ENCODE peak calls at places on chromosomes 13 and 19, in four cellular contexts. L is A549, A is K562, E is HepG2. D is an unnamed sample.

GRCh38 chr19:13748169-13748884 is 16.0 kb upstream of the MRI1 start:
- DNase-seq in E (no peak), A (peak; percentile 46), L (peak; percentile 18), D (no peak)

GRCh38 chr19:19458110-19458816 is 52.8 kb downstream of the GATAD2A start:
- DNase-seq in A (no peak), E (no peak), L (no peak), D (no peak)

GRCh38 chr13:28489536-28489935 is 5.4 kb downstream of the FLT1 start:
- DNase-seq in L (no peak), E (no peak), A (no peak), D (no peak)

GRCh38 chr19:30237146-30237545 is 135.0 kb upstream of the ZNF536 start:
- DNase-seq in E (no peak), L (no peak), A (no peak), D (no peak)

GRCh38 chr13:73794755-73795154 is 339.4 kb downstream of the KLF12 start:
- DNase-seq in L (no peak), A (no peak), E (peak; percentile 16), D (no peak)

GRCh38 chr13:100210966-100211710 is 122.2 kb downstream of the PCCA start:
- DNase-seq in L (no peak), A (no peak), E (no peak), D (no peak)

GRCh38 chr19:38134538-38135149 is 89.4 kb downstream of the DPF1 start:
- DNase-seq in L (peak; percentile 81), E (peak; percentile 38), A (peak; percentile 72), D (peak; percentile 69)

GRCh38 chr19:54158812-54159351 is 639 bp downstream of the LENG1 start:
- DNase-seq in L (peak; percentile 28), A (no peak), E (no peak), D (no peak)

GRCh38 chr13:108943842-108944241 is 314.4 kb downstream of the MYO16 start:
- DNase-seq in E (no peak), A (no peak), L (no peak), D (no peak)

GRCh38 chr19:15101479-15102082 is 5.6 kb upstream of the SYDE1 start:
- DNase-seq in E (peak; percentile 52), L (no peak), A (peak; percentile 42), D (no peak)

GRCh38 chr19:35903550-35904179 is 1.3 kb downstream of the HCST start:
- DNase-seq in A (peak; percentile 80), L (peak; percentile 76), E (peak; percentile 52), D (peak; percentile 60)

GRCh38 chr19:35902870-35903475 is 644 bp downstream of the HCST start:
- DNase-seq in L (no peak), A (no peak), E (no peak), D (no peak)

GRCh38 chr19:35901854-35902661 is at the start of gene HCST:
- DNase-seq in E (no peak), A (no peak), L (no peak), D (no peak)

GRCh38 chr19:35905178-35905727 is 2.8 kb downstream of the TYROBP start:
- DNase-seq in L (no peak), E (no peak), A (no peak), D (no peak)

DNA sequence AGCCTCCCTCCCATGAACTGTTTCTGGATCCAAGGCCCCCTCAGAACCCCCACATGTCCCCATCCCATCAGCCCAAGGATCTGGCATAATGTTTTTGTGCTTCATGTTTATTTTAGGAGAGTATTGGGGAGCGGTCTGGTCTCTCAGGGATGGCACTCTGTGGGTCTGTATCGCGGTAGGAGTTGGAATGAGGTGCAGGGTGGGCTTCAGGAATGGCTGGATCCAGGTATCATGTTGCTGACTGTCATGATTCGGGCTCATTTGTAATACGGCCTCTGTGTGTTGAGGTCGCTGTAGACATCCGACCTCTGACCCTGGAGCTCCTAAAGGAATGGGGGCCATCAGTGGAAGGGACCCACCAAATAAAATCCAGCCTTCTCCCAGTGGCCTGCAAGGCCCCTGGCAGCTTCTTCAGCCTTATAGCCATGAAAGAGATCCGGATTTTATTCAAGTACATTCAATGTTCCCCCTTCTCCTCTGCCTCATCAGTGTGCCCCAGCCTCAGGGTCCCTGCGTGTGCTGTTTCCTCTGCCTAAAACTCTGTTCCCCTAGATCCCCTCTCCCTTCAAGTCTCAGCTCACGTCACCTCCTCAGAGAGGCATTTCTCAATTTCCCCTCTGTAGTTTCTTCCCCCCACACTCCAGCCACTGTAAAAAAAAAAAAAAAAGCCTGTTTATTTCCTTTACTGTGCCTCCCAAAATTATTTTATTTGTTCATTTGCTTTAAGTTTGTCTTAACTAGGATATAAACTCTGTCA is 2.2 kb downstream of the HCST start:
- DNase-seq in E (no peak), A (no peak), L (no peak), D (no peak)
- TF ChIP-seq RNF2 in E (no peak), A (no peak), L (no peak), D (no peak)

GRCh38 chr19:5588441-5588840 is 20.7 kb upstream of the TINCR start:
- DNase-seq in E (no peak), A (no peak), L (no peak), D (no peak)

GRCh38 chr19:5586300-5587070 is 18.7 kb upstream of the TINCR start:
- DNase-seq in A (no peak), L (no peak), E (no peak), D (no peak)

GRCh38 chr19:5587071-5587455 is 19.3 kb upstream of the TINCR start:
- DNase-seq in L (no peak), E (no peak), A (no peak), D (no peak)

GRCh38 chr19:5587661-5588060 is 19.9 kb upstream of the TINCR start:
- DNase-seq in A (no peak), L (no peak), E (no peak), D (no peak)

DNA sequence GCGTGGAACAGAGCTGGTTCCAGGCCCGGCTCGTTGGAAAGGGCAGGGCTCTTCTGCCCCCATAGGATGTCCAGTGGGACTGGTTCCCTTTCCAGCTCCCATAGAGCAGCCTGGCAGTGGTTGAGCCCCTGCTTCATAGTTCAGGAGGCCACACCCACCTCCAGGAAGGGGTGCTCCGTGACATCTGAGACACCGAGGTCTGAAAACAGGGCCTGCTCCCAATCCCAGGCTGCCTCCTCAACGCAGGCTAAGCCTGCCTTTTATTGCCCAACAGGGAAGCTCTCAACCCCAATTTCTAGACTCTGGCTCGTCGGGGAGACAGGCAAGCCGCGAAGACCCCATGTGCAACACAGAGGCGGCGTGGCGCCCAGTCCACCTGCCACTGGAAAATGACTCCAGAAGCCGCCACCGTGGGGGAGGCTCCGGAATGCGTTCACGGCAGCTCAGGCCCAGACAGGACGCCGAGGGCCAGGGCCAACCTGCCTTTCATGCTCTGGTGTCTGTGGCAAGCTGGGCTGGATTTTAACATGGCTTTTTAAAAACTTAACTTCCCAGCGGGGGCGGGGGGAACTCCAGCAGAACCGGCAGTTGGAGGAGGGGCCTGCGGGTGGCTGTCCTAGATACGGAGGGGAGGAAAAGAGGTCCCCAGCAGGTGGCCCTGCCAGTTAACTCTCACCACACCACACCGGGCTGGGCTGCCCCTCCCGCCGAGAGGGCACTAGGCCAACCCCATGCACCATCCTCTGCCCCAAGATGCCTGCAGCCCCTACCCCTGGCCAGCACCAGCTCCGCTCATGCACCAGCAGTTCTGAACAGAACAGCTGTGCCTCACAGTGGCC is 17.9 kb upstream of the TINCR start:
- DNase-seq in L (no peak), A (peak; percentile 84), E (no peak), D (peak; percentile 85)
- TF ChIP-seq RNF2 in L (no peak), A (peak; percentile 44), E (no peak), D (no peak)

DNA sequence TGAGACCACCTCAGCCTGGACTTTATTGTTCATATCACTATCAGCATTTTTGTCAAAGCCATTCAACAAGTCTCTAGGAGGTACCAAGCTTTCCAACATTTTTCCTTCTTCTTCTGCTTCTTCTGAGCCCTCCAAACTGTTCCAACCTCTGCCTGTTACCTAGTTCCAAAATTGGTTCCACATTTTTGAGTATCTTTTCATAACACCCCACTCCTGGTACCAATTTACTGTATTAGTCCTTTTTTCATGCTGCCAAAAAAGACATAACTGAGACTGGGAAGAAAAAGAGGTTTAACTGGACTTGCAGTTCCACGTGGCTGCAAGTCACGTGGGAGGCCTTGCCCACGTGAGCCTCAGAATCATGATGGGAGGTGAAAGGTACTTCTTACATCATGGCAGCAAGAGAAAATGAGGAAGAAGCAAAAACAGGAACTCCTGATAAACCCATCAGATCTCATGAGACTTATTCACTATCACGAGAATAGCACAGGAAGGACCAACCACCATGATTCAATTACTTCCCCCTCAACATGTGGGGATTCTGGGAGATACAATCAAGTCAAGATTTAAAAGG is 215.1 kb downstream of the PCDH17 start:
- DNase-seq in E (no peak), A (no peak), L (no peak), D (no peak)
- TF ChIP-seq RNF2 in E (no peak), A (no peak), L (no peak), D (no peak)

GRCh38 chr19:464146-464545 is 3.3 kb upstream of the SHC2 start:
- DNase-seq in L (no peak), A (no peak), E (no peak), D (no peak)

GRCh38 chr19:459724-460511 is 915 bp downstream of the SHC2 start:
- DNase-seq in E (peak; percentile 59), L (peak; percentile 55), A (peak; percentile 91), D (no peak)

GRCh38 chr19:463483-464130 is 2.8 kb upstream of the SHC2 start:
- DNase-seq in L (no peak), A (no peak), E (no peak), D (no peak)

GRCh38 chr19:460877-461609 is at the start of gene SHC2:
- DNase-seq in L (no peak), E (no peak), A (peak; percentile 42), D (no peak)

GRCh38 chr19:461664-462551 is 1.1 kb upstream of the SHC2 start:
- DNase-seq in E (peak; percentile 66), L (no peak), A (peak; percentile 79), D (no peak)
- TF ChIP-seq RNF2 in E (no peak), L (no peak), A (no peak), D (no peak)

GRCh38 chr13:112684444-112684843 is 5.4 kb upstream of the ATP11A start:
- DNase-seq in E (no peak), L (no peak), A (no peak), D (no peak)

GRCh38 chr13:112686987-112687386 is 2.9 kb upstream of the ATP11A start:
- DNase-seq in E (no peak), L (no peak), A (no peak), D (no peak)

GRCh38 chr13:112685856-112686255 is 4.0 kb upstream of the ATP11A start:
- DNase-seq in A (no peak), E (no peak), L (no peak), D (no peak)

GRCh38 chr13:112687836-112688559 is 1.8 kb upstream of the ATP11A start:
- DNase-seq in A (no peak), L (no peak), E (no peak), D (no peak)

GRCh38 chr13:112686364-112686763 is 3.5 kb upstream of the ATP11A start:
- DNase-seq in A (no peak), L (no peak), E (no peak), D (peak; percentile 24)
- TF ChIP-seq RNF2 in A (no peak), L (no peak), E (no peak), D (no peak)

GRCh38 chr13:34515201-34515600 is 426.9 kb upstream of the NBEA start:
- DNase-seq in L (no peak), A (no peak), E (no peak), D (no peak)

GRCh38 chr13:34523401-34523800 is 418.7 kb upstream of the NBEA start:
- DNase-seq in A (no peak), L (no peak), E (no peak), D (no peak)

GRCh38 chr13:34522818-34523217 is 419.3 kb upstream of the NBEA start:
- DNase-seq in E (no peak), L (no peak), A (no peak), D (no peak)

GRCh38 chr13:34521166-34521565 is 420.9 kb upstream of the NBEA start:
- DNase-seq in A (no peak), E (no peak), L (no peak), D (no peak)
- TF ChIP-seq RNF2 in A (no peak), E (no peak), L (no peak), D (no peak)